ENCODE peak calls at places on chromosomes 11 and 22, in seven cellular contexts. Y is stomach; A is PC-3; M is cardiac fibroblast; Q is CD8-positive, alpha-beta T cell; G is IMR-90; R is heart left ventricle. H is an unnamed sample.

GRCh38 chr22:46545041-46545796 is 7.8 kb upstream of the CELSR1 start:
- DNase-seq in Y (no peak), A (peak; percentile 58), M (no peak), Q (no peak), G (peak; percentile 18), R (peak; percentile 9), H (no peak)

GRCh38 chr11:19110290-19110689 is 6.7 kb upstream of the ZDHHC13 start:
- DNase-seq in Y (peak; percentile 45), A (no peak), M (peak; percentile 7), Q (no peak), G (no peak), R (peak; percentile 71), H (no peak)

GRCh38 chr11:3611976-3612678 is 29.7 kb downstream of the ART5 start:
- DNase-seq in Y (no peak), A (no peak), M (no peak), Q (no peak), G (no peak), R (no peak), H (no peak)

GRCh38 chr11:117426297-117426685 is 98.6 kb downstream of the CEP164 start:
- DNase-seq in Y (peak; percentile 60), A (peak; percentile 84), M (peak; percentile 60), Q (peak; percentile 62), G (peak; percentile 30), R (peak; percentile 66), H (peak; percentile 56)

GRCh38 chr11:116379185-116379828 is 393.5 kb downstream of the BUD13 start:
- DNase-seq in Y (no peak), A (peak; percentile 31), M (peak; percentile 23), Q (no peak), G (peak; percentile 14), R (no peak), H (no peak)

GRCh38 chr11:15724611-15725010 is 609.9 kb downstream of the INSC start:
- DNase-seq in Y (no peak), A (no peak), M (no peak), Q (no peak), G (peak; percentile 67), R (no peak), H (no peak)

GRCh38 chr11:69840371-69841169 is 21.4 kb upstream of the FGF3 start:
- DNase-seq in Y (no peak), A (peak; percentile 79), M (no peak), Q (no peak), G (no peak), R (no peak), H (no peak)

GRCh38 chr22:32880906-32881596 is 79.5 kb downstream of the TIMP3 start:
- DNase-seq in Y (peak; percentile 26), A (no peak), M (peak; percentile 93), Q (no peak), G (peak; percentile 73), R (peak; percentile 93), H (no peak)

GRCh38 chr11:44010789-44011251 is 37.0 kb upstream of the ACCSL start:
- DNase-seq in Y (no peak), A (no peak), M (no peak), Q (no peak), G (peak; percentile 48), R (no peak), H (no peak)

GRCh38 chr11:118438314-118438931 is 2.1 kb downstream of the KMT2A start:
- DNase-seq in Y (no peak), A (peak; percentile 69), M (peak; percentile 89), Q (peak; percentile 65), G (peak; percentile 87), R (peak; percentile 40), H (peak; percentile 49)

GRCh38 chr11:117064275-117064674 is 34.0 kb downstream of the SIK3 start:
- DNase-seq in Y (no peak), A (peak; percentile 47), M (peak; percentile 47), Q (no peak), G (peak; percentile 68), R (no peak), H (no peak)

GRCh38 chr11:134561348-134561720 is 149.3 kb upstream of the B3GAT1 start:
- DNase-seq in Y (no peak), A (no peak), M (no peak), Q (no peak), G (no peak), R (no peak), H (no peak)

GRCh38 chr11:68818181-68818580 is 23.5 kb downstream of the CPT1A start:
- DNase-seq in Y (no peak), A (no peak), M (no peak), Q (no peak), G (no peak), R (no peak), H (no peak)

GRCh38 chr22:50010676-50011446 is 1.7 kb downstream of the IL17REL start:
- DNase-seq in Y (no peak), A (no peak), M (no peak), Q (peak; percentile 80), G (no peak), R (no peak), H (peak; percentile 59)

GRCh38 chr11:11969380-11970215 is 38.8 kb downstream of the DKK3 start:
- DNase-seq in Y (peak; percentile 23), A (no peak), M (no peak), Q (no peak), G (no peak), R (no peak), H (no peak)

GRCh38 chr11:71078482-71078881 is 173.9 kb downstream of the SHANK2 start:
- DNase-seq in Y (no peak), A (peak; percentile 50), M (peak; percentile 11), Q (no peak), G (no peak), R (no peak), H (no peak)

GRCh38 chr11:47551086-47551485 is 1.8 kb downstream of the CELF1 start:
- DNase-seq in Y (no peak), A (peak; percentile 45), M (no peak), Q (no peak), G (peak; percentile 48), R (no peak), H (no peak)

GRCh38 chr11:21105196-21105917 is 436.0 kb downstream of the NELL1 start:
- DNase-seq in Y (no peak), A (no peak), M (no peak), Q (no peak), G (no peak), R (no peak), H (no peak)

GRCh38 chr11:77407613-77408012 is 66.3 kb downstream of the PAK1 start:
- DNase-seq in Y (peak; percentile 85), A (peak; percentile 99), M (peak; percentile 78), Q (no peak), G (peak; percentile 92), R (peak; percentile 50), H (no peak)

GRCh38 chr11:68655406-68655805 is 28.9 kb upstream of the GAL start:
- DNase-seq in Y (no peak), A (no peak), M (no peak), Q (no peak), G (no peak), R (no peak), H (no peak)

GRCh38 chr11:113690619-113691569 is 15.2 kb downstream of the TMPRSS5 start:
- DNase-seq in Y (peak; percentile 75), A (peak; percentile 97), M (peak; percentile 69), Q (no peak), G (peak; percentile 32), R (peak; percentile 53), H (no peak)
- TF ChIP-seq CTCF in Y (no peak), A (peak; percentile 93), M (peak; percentile 22), Q (no peak), G (no peak), R (peak; percentile 27), H (no peak)

GRCh38 chr22:36853407-36854099 is 7.3 kb upstream of the NCF4 start:
- DNase-seq in Y (peak; percentile 62), A (peak; percentile 62), M (peak; percentile 60), Q (peak; percentile 87), G (peak; percentile 25), R (peak; percentile 73), H (peak; percentile 81)

GRCh38 chr22:36850016-36850415 is 10.8 kb upstream of the NCF4 start:
- DNase-seq in Y (no peak), A (no peak), M (no peak), Q (no peak), G (no peak), R (no peak), H (no peak)

GRCh38 chr22:36855478-36855877 is 5.3 kb upstream of the NCF4 start:
- DNase-seq in Y (no peak), A (no peak), M (no peak), Q (no peak), G (no peak), R (no peak), H (no peak)

GRCh38 chr22:36850682-36851081 is 10.1 kb upstream of the NCF4 start:
- DNase-seq in Y (no peak), A (no peak), M (no peak), Q (no peak), G (no peak), R (no peak), H (no peak)

DNA sequence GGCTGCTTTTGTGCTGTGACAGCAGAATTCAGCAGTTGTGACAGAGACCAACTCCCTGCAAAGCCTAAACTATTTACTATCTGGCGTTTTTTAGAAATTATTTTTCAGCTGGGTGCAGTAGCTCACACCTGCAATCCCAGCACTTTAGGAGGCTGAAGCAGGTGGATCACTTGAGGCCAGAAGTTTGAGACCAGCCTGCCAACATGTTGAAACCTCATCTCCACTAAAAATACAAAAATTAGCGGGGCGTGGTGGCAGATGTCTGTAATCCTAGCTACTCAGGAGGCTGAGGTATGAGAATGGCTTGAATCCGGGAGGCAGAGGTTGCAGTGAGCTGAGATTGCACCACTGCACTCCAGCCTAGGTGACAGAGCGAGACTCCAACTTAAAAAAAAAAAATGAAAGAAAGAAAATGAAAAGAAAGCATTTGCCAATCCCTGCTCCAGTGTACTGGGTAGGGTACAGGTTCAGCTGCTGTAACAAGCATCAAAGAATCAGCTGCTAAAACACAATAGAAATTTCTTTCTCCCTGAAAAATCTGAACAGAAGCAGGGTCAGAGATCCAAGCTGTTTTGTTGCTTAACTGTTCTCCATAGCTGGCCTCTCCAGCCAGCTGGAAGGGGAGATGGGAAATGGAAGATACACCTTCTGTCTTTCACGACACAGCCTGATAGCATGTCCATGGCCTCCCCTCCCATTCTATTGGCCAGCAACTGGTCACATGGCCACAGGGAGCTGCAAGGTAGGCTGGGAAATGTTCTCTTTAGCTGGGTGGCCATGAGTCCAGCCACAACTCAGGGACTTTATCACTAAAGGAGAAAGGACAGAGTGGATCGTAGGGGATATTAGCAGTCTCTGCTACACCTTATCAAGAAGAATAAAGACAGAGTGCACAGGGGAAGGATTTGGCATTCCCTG is 8.5 kb upstream of the NCF4 start:
- DNase-seq in Y (no peak), A (no peak), M (no peak), Q (no peak), G (no peak), R (no peak), H (no peak)
- TF ChIP-seq CTCF in Y (no peak), A (no peak), M (no peak), Q (no peak), G (no peak), R (no peak), H (no peak)

DNA sequence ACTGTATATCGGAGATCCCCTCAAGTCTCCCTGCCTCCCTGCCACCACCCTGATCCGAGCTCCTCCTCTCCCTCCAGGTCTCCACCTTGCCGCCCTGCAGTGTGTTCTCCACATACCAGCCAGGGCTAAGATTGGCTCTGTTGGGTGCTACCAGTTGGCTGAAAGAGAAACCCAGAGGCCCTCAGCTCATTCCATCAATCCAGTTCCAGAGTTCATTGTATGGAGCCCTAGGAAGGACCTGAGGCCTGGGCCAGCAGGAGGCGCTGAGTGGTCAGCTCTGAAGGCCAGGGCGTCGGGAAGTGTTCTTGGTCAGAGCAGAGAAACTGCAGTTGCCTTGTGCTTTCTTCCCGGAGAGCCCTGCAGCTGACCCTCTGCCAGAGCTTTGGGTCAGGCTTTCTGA is 2.2 kb upstream of the TOP3B start:
- DNase-seq in Y (no peak), A (peak; percentile 28), M (peak; percentile 34), Q (no peak), G (peak; percentile 40), R (no peak), H (no peak)
- TF ChIP-seq CTCF in Y (no peak), A (peak; percentile 48), M (peak; percentile 71), Q (no peak), G (peak; percentile 51), R (no peak), H (no peak)

GRCh38 chr11:63901660-63902059 is 15.3 kb downstream of the RCOR2 start:
- DNase-seq in Y (no peak), A (peak; percentile 41), M (peak; percentile 41), Q (peak; percentile 37), G (peak; percentile 30), R (no peak), H (no peak)
- TF ChIP-seq CTCF in Y (no peak), A (peak; percentile 65), M (peak; percentile 36), Q (no peak), G (peak; percentile 31), R (no peak), H (no peak)

H was measured in natural killer cell.